ENCODE peak calls at places on chromosome 10, in five cellular contexts. One of them, this sample, is unnamed.

GRCh38 chr10:15897282-15897681 is 37.0 kb upstream of the MINDY3 start:
- DNase-seq in sigmoid colon: no peak
- DNase-seq in prostate gland: no peak
- DNase-seq in HepG2: no peak
- DNase-seq in transverse colon: no peak
- DNase-seq in this sample: no peak

GRCh38 chr10:13984647-13985155 is 346.0 kb downstream of the FRMD4A start:
- DNase-seq in HepG2: no peak
- DNase-seq in prostate gland: no peak
- DNase-seq in sigmoid colon: no peak
- DNase-seq in transverse colon: no peak
- DNase-seq in this sample: no peak

GRCh38 chr10:17682236-17682946 is 38.4 kb downstream of the STAM start:
- DNase-seq in transverse colon: no peak
- DNase-seq in sigmoid colon: no peak
- DNase-seq in HepG2: no peak
- DNase-seq in prostate gland: no peak
- DNase-seq in this sample: no peak

GRCh38 chr10:94183666-94184264 is 179.0 kb downstream of the NOC3L start:
- DNase-seq in prostate gland: no peak
- DNase-seq in HepG2: no peak
- DNase-seq in sigmoid colon: no peak
- DNase-seq in transverse colon: no peak
- DNase-seq in this sample: no peak

GRCh38 chr10:19119191-19119590 is 70.6 kb downstream of the MALRD1 start:
- DNase-seq in prostate gland: no peak
- DNase-seq in transverse colon: no peak
- DNase-seq in sigmoid colon: no peak
- DNase-seq in HepG2: no peak
- DNase-seq in this sample: no peak

GRCh38 chr10:95864906-95865813 is 42.6 kb upstream of the CC2D2B start:
- DNase-seq in transverse colon: peak
- DNase-seq in prostate gland: no peak
- DNase-seq in sigmoid colon: no peak
- DNase-seq in HepG2: peak
- DNase-seq in this sample: peak

GRCh38 chr10:3651969-3652653 is 132.9 kb downstream of the KLF6 start:
- DNase-seq in sigmoid colon: no peak
- DNase-seq in transverse colon: no peak
- DNase-seq in HepG2: no peak
- DNase-seq in prostate gland: no peak
- DNase-seq in this sample: no peak

GRCh38 chr10:114547056-114547455 is 111.0 kb downstream of the ABLIM1 start:
- DNase-seq in HepG2: no peak
- DNase-seq in prostate gland: no peak
- DNase-seq in sigmoid colon: no peak
- DNase-seq in transverse colon: no peak
- DNase-seq in this sample: no peak

GRCh38 chr10:110399163-110400094 is 94.7 kb upstream of the SMNDC1 start:
- DNase-seq in sigmoid colon: no peak
- DNase-seq in HepG2: peak
- DNase-seq in prostate gland: no peak
- DNase-seq in transverse colon: no peak
- DNase-seq in this sample: peak

GRCh38 chr10:77872151-77872946 is 54.2 kb downstream of the DLG5 start:
- DNase-seq in HepG2: no peak
- DNase-seq in prostate gland: peak
- DNase-seq in sigmoid colon: peak
- DNase-seq in transverse colon: peak
- DNase-seq in this sample: peak

GRCh38 chr10:3887885-3888476 is 103.0 kb upstream of the KLF6 start:
- DNase-seq in HepG2: no peak
- DNase-seq in sigmoid colon: peak
- DNase-seq in transverse colon: peak
- DNase-seq in prostate gland: peak
- DNase-seq in this sample: peak

GRCh38 chr10:124641282-124642075 is 102.7 kb downstream of the FAM53B start:
- DNase-seq in prostate gland: no peak
- DNase-seq in sigmoid colon: peak
- DNase-seq in HepG2: no peak
- DNase-seq in transverse colon: peak
- DNase-seq in this sample: peak

GRCh38 chr10:128556575-128556974 is 430.4 kb upstream of the MKI67 start:
- DNase-seq in HepG2: no peak
- DNase-seq in transverse colon: no peak
- DNase-seq in sigmoid colon: no peak
- DNase-seq in prostate gland: no peak
- DNase-seq in this sample: no peak

GRCh38 chr10:34031410-34031809 is 696.9 kb upstream of the NRP1 start:
- DNase-seq in prostate gland: peak
- DNase-seq in transverse colon: peak
- DNase-seq in HepG2: no peak
- DNase-seq in sigmoid colon: peak
- DNase-seq in this sample: peak

GRCh38 chr10:123565691-123566660 is 100.2 kb upstream of the GPR26 start:
- DNase-seq in transverse colon: no peak
- DNase-seq in prostate gland: no peak
- DNase-seq in HepG2: no peak
- DNase-seq in sigmoid colon: peak
- DNase-seq in this sample: no peak

GRCh38 chr10:48187713-48188541 is 86.6 kb downstream of the FRMPD2 start:
- DNase-seq in HepG2: peak
- DNase-seq in sigmoid colon: no peak
- DNase-seq in transverse colon: no peak
- DNase-seq in prostate gland: no peak
- DNase-seq in this sample: no peak

GRCh38 chr10:11589738-11590137 is 21.7 kb downstream of the USP6NL start:
- DNase-seq in prostate gland: no peak
- DNase-seq in HepG2: no peak
- DNase-seq in transverse colon: no peak
- DNase-seq in sigmoid colon: no peak
- DNase-seq in this sample: no peak

GRCh38 chr10:127972958-127973357 is 66.1 kb downstream of the PTPRE start:
- DNase-seq in transverse colon: no peak
- DNase-seq in HepG2: no peak
- DNase-seq in prostate gland: no peak
- DNase-seq in sigmoid colon: no peak
- DNase-seq in this sample: no peak

GRCh38 chr10:113329121-113329596 is 223.7 kb upstream of the HABP2 start:
- DNase-seq in prostate gland: no peak
- DNase-seq in sigmoid colon: no peak
- DNase-seq in transverse colon: no peak
- DNase-seq in HepG2: no peak
- DNase-seq in this sample: no peak

GRCh38 chr10:51269816-51270215 is 195.5 kb downstream of the PRKG1 start:
- DNase-seq in sigmoid colon: no peak
- DNase-seq in transverse colon: no peak
- DNase-seq in prostate gland: no peak
- DNase-seq in HepG2: no peak
- DNase-seq in this sample: no peak

GRCh38 chr10:84204122-84204521 is 9.8 kb downstream of the CDHR1 start:
- DNase-seq in transverse colon: no peak
- DNase-seq in prostate gland: no peak
- DNase-seq in HepG2: peak
- DNase-seq in sigmoid colon: no peak
- DNase-seq in this sample: no peak

GRCh38 chr10:61284222-61284890 is 168.8 kb downstream of the TMEM26 start:
- DNase-seq in sigmoid colon: no peak
- DNase-seq in transverse colon: no peak
- DNase-seq in HepG2: peak
- DNase-seq in prostate gland: peak
- DNase-seq in this sample: no peak

GRCh38 chr10:61283489-61284221 is 169.5 kb downstream of the TMEM26 start:
- DNase-seq in transverse colon: no peak
- DNase-seq in sigmoid colon: no peak
- DNase-seq in HepG2: no peak
- DNase-seq in prostate gland: peak
- DNase-seq in this sample: peak

GRCh38 chr10:61280303-61280702 is 172.9 kb downstream of the TMEM26 start:
- DNase-seq in HepG2: no peak
- DNase-seq in transverse colon: no peak
- DNase-seq in prostate gland: no peak
- DNase-seq in sigmoid colon: no peak
- DNase-seq in this sample: peak

GRCh38 chr10:61285749-61286148 is 167.4 kb downstream of the TMEM26 start:
- DNase-seq in transverse colon: no peak
- DNase-seq in prostate gland: no peak
- DNase-seq in sigmoid colon: no peak
- DNase-seq in HepG2: no peak
- DNase-seq in this sample: no peak

GRCh38 chr10:61283066-61283465 is 170.1 kb downstream of the TMEM26 start:
- DNase-seq in prostate gland: no peak
- DNase-seq in sigmoid colon: no peak
- DNase-seq in transverse colon: no peak
- DNase-seq in HepG2: no peak
- DNase-seq in this sample: no peak
- H3K27ac ChIP-seq in prostate gland: no peak
- H3K27ac ChIP-seq in sigmoid colon: no peak
- H3K27ac ChIP-seq in transverse colon: no peak
- H3K27ac ChIP-seq in HepG2: no peak
- H3K27ac ChIP-seq in this sample: no peak

GRCh38 chr10:62726142-62726541 is 78.4 kb upstream of the ADO start:
- DNase-seq in prostate gland: no peak
- DNase-seq in transverse colon: no peak
- DNase-seq in sigmoid colon: no peak
- DNase-seq in HepG2: no peak
- DNase-seq in this sample: no peak
- TF ChIP-seq POLR2A in prostate gland: no peak
- TF ChIP-seq POLR2A in transverse colon: no peak
- TF ChIP-seq POLR2A in sigmoid colon: no peak
- TF ChIP-seq POLR2A in HepG2: no peak
- TF ChIP-seq POLR2A in this sample: no peak

GRCh38 chr10:118638680-118639079 is 43.2 kb upstream of the PRLHR start:
- DNase-seq in HepG2: no peak
- DNase-seq in transverse colon: no peak
- DNase-seq in sigmoid colon: no peak
- DNase-seq in prostate gland: no peak
- DNase-seq in this sample: no peak

GRCh38 chr10:118642228-118642627 is 46.8 kb upstream of the PRLHR start:
- DNase-seq in transverse colon: no peak
- DNase-seq in prostate gland: no peak
- DNase-seq in sigmoid colon: no peak
- DNase-seq in HepG2: no peak
- DNase-seq in this sample: no peak
- H3K27ac ChIP-seq in transverse colon: no peak
- H3K27ac ChIP-seq in prostate gland: no peak
- H3K27ac ChIP-seq in sigmoid colon: no peak
- H3K27ac ChIP-seq in HepG2: no peak
- H3K27ac ChIP-seq in this sample: no peak

GRCh38 chr10:103772096-103772845 is 83.1 kb downstream of the SH3PXD2A start:
- DNase-seq in HepG2: no peak
- DNase-seq in transverse colon: peak
- DNase-seq in prostate gland: peak
- DNase-seq in sigmoid colon: peak
- DNase-seq in this sample: peak
- TF ChIP-seq POLR2A in HepG2: no peak
- TF ChIP-seq POLR2A in transverse colon: peak
- TF ChIP-seq POLR2A in prostate gland: peak
- TF ChIP-seq POLR2A in sigmoid colon: no peak
- TF ChIP-seq POLR2A in this sample: peak

GRCh38 chr10:103448751-103449150 is 3.4 kb downstream of the CALHM2 start:
- DNase-seq in prostate gland: no peak
- DNase-seq in sigmoid colon: peak
- DNase-seq in HepG2: no peak
- DNase-seq in transverse colon: peak
- DNase-seq in this sample: peak

GRCh38 chr10:103445366-103445765 is 6.8 kb downstream of the CALHM2 start:
- DNase-seq in transverse colon: no peak
- DNase-seq in sigmoid colon: no peak
- DNase-seq in HepG2: no peak
- DNase-seq in prostate gland: no peak
- DNase-seq in this sample: no peak

GRCh38 chr10:103449208-103450144 is 2.7 kb downstream of the CALHM2 start:
- DNase-seq in HepG2: no peak
- DNase-seq in transverse colon: no peak
- DNase-seq in sigmoid colon: no peak
- DNase-seq in prostate gland: no peak
- DNase-seq in this sample: no peak

GRCh38 chr10:103445767-103446567 is 6.2 kb downstream of the CALHM2 start:
- DNase-seq in HepG2: no peak
- DNase-seq in prostate gland: no peak
- DNase-seq in transverse colon: peak
- DNase-seq in sigmoid colon: peak
- DNase-seq in this sample: peak

GRCh38 chr10:103447187-103447586 is 5.0 kb downstream of the CALHM2 start:
- DNase-seq in HepG2: no peak
- DNase-seq in transverse colon: no peak
- DNase-seq in prostate gland: no peak
- DNase-seq in sigmoid colon: no peak
- DNase-seq in this sample: no peak
- H3K27ac ChIP-seq in HepG2: no peak
- H3K27ac ChIP-seq in transverse colon: no peak
- H3K27ac ChIP-seq in prostate gland: peak
- H3K27ac ChIP-seq in sigmoid colon: peak
- H3K27ac ChIP-seq in this sample: peak

GRCh38 chr10:42552188-42553063 is 85.9 kb downstream of the ZNF33B start:
- DNase-seq in transverse colon: peak
- DNase-seq in prostate gland: peak
- DNase-seq in sigmoid colon: peak
- DNase-seq in HepG2: peak
- DNase-seq in this sample: peak
- TF ChIP-seq POLR2A in transverse colon: peak
- TF ChIP-seq POLR2A in prostate gland: peak
- TF ChIP-seq POLR2A in sigmoid colon: no peak
- TF ChIP-seq POLR2A in HepG2: peak
- TF ChIP-seq POLR2A in this sample: peak

DNA sequence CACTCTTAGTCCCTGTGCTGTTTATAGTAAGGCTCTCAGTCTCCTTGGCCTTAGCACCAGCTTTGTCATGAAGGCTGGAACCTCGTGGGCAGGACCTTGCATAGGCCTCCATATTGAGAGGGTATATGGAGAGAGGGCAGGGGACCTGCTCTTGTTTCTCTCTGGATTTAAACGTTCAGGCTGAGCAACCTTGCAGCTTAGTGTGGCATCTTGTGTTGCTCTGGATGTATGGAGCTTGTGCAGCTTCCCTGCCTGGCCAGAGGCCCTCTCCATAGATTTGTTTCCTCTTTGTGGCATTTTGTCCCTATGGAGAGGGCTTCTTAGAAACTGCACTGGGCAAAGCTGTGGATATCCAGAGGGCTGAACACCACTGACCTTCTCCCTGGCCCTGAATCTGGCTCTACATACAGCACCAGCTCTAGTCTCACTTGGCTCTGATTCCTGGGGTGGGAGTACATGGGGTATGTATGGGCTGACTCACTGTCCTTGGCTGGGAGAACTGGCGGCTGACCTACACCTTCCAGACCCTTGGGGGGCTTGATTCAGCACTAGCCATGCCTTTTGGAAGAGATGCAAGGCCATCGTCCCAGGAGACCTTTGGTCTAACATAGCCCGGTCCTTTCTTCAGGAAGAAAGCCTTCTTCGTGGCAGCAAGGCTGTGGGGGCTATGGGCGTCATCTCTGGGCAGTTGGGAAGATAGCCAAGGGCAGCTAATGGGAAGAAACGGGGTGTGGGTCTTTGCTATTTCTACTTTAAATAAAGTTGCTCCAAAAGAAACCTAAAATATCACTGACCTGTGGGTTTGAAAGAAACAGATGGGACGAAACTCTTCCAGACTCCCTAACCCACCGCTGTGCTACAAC is 30.5 kb downstream of the ITPRIP start:
- DNase-seq in HepG2: no peak
- DNase-seq in transverse colon: no peak
- DNase-seq in sigmoid colon: peak
- DNase-seq in prostate gland: no peak
- DNase-seq in this sample: no peak
- H3K27ac ChIP-seq in HepG2: no peak
- H3K27ac ChIP-seq in transverse colon: no peak
- H3K27ac ChIP-seq in sigmoid colon: no peak
- H3K27ac ChIP-seq in prostate gland: no peak
- H3K27ac ChIP-seq in this sample: no peak

GRCh38 chr10:5094265-5095205 is at the start of gene AKR1C3:
- DNase-seq in sigmoid colon: no peak
- DNase-seq in prostate gland: no peak
- DNase-seq in HepG2: peak
- DNase-seq in transverse colon: no peak
- DNase-seq in this sample: no peak
- TF ChIP-seq POLR2A in sigmoid colon: peak
- TF ChIP-seq POLR2A in prostate gland: no peak
- TF ChIP-seq POLR2A in HepG2: peak
- TF ChIP-seq POLR2A in transverse colon: peak
- TF ChIP-seq POLR2A in this sample: peak

This sample was measured in adrenal gland.